ENCODE peak calls at places on chromosome 5, in four cellular contexts. T, H, P and R are unnamed samples.

GRCh38 chr5:94397508-94397907 is 220.9 kb downstream of the KIAA0825 start:
- DNase-seq in T (no peak), H (no peak), P (no peak), R (no peak)

GRCh38 chr5:61811052-61811451 is 479.0 kb downstream of the ZSWIM6 start:
- DNase-seq in T (no peak), H (no peak), P (no peak), R (no peak)

GRCh38 chr5:150213530-150213929 is 23.7 kb downstream of the SLC6A7 start:
- DNase-seq in T (no peak), H (no peak), P (no peak), R (no peak)

GRCh38 chr5:73322453-73323076 is 126.0 kb downstream of the FOXD1 start:
- DNase-seq in T (no peak), H (no peak), P (no peak), R (no peak)

GRCh38 chr5:126492939-126493338 is 69.7 kb downstream of the GRAMD2B start:
- DNase-seq in T (no peak), H (no peak), P (no peak), R (peak; percentile 11)

GRCh38 chr5:107218457-107219193 is 452.1 kb downstream of the EFNA5 start:
- DNase-seq in T (no peak), H (no peak), P (no peak), R (no peak)

GRCh38 chr5:11324521-11325289 is 563.7 kb upstream of the DAP start:
- DNase-seq in T (no peak), H (no peak), P (no peak), R (no peak)

GRCh38 chr5:80502795-80503194 is 14.9 kb downstream of the FAM151B start:
- DNase-seq in T (no peak), H (no peak), P (no peak), R (no peak)

GRCh38 chr5:140261403-140262171 is 41.3 kb downstream of the PFDN1 start:
- DNase-seq in T (no peak), H (no peak), P (peak; percentile 78), R (no peak)

GRCh38 chr5:30551614-30552013 is 641.9 kb upstream of the CDH6 start:
- DNase-seq in T (no peak), H (no peak), P (no peak), R (no peak)